ENCODE peak calls at places on chromosomes 5 and 9, in nine cellular contexts. O is transverse colon, I is upper lobe of left lung, L is GM23338, G is stomach, Z is sigmoid colon, M is vagina, U is H1, E is HCT116. C is an unnamed sample.

GRCh38 chr9:129138144-129138462 is 26.9 kb downstream of the PTPA start:
- DNase-seq in O (no peak), I (peak; percentile 42), L (no peak), G (no peak), Z (no peak), M (no peak), U (no peak), E (no peak), C (no peak)

GRCh38 chr9:92807757-92808725 is 43.4 kb upstream of the BICD2 start:
- DNase-seq in O (peak; percentile 11), I (peak; percentile 86), L (peak; percentile 57), G (no peak), Z (no peak), M (no peak), U (peak; percentile 60), E (no peak), C (no peak)

GRCh38 chr9:120412425-120412951 is 167.5 kb downstream of the CDK5RAP2 start:
- DNase-seq in O (no peak), I (no peak), L (peak; percentile 58), G (no peak), Z (no peak), M (no peak), U (peak; percentile 47), E (no peak), C (no peak)

GRCh38 chr5:116482394-116482793 is 92.2 kb downstream of the SEMA6A start:
- DNase-seq in O (no peak), I (no peak), L (no peak), G (no peak), Z (no peak), M (no peak), U (no peak), E (no peak), C (no peak)

GRCh38 chr9:121500165-121500478 is 478 bp upstream of the GGTA1 start:
- DNase-seq in O (no peak), I (no peak), L (peak; percentile 73), G (no peak), Z (no peak), M (no peak), U (no peak), E (no peak), C (no peak)

GRCh38 chr5:173772407-173773059 is 115.6 kb upstream of the CPEB4 start:
- DNase-seq in O (no peak), I (no peak), L (no peak), G (no peak), Z (no peak), M (no peak), U (no peak), E (no peak), C (no peak)

GRCh38 chr5:43066231-43066798 is 26.2 kb upstream of the ANXA2R start:
- DNase-seq in O (peak; percentile 85), I (peak; percentile 95), L (peak; percentile 84), G (peak; percentile 82), Z (peak; percentile 87), M (no peak), U (peak; percentile 82), E (peak; percentile 42), C (peak; percentile 54)

GRCh38 chr5:151223447-151224264 is at the start of gene CCDC69:
- DNase-seq in O (peak; percentile 81), I (peak; percentile 95), L (peak; percentile 88), G (peak; percentile 78), Z (peak; percentile 91), M (no peak), U (peak; percentile 85), E (peak; percentile 53), C (peak; percentile 49)

GRCh38 chr9:4114569-4115505 is 185.0 kb downstream of the GLIS3 start:
- DNase-seq in O (no peak), I (no peak), L (no peak), G (no peak), Z (no peak), M (no peak), U (no peak), E (no peak), C (no peak)

GRCh38 chr9:37464426-37465248 is 613 bp downstream of the ZBTB5 start:
- DNase-seq in O (peak; percentile 82), I (peak; percentile 92), L (peak; percentile 76), G (peak; percentile 72), Z (peak; percentile 91), M (no peak), U (peak; percentile 93), E (no peak), C (peak; percentile 74)

GRCh38 chr9:71684566-71684965 is 83.7 kb downstream of the CEMIP2 start:
- DNase-seq in O (no peak), I (no peak), L (no peak), G (no peak), Z (no peak), M (no peak), U (no peak), E (no peak), C (no peak)

DNA sequence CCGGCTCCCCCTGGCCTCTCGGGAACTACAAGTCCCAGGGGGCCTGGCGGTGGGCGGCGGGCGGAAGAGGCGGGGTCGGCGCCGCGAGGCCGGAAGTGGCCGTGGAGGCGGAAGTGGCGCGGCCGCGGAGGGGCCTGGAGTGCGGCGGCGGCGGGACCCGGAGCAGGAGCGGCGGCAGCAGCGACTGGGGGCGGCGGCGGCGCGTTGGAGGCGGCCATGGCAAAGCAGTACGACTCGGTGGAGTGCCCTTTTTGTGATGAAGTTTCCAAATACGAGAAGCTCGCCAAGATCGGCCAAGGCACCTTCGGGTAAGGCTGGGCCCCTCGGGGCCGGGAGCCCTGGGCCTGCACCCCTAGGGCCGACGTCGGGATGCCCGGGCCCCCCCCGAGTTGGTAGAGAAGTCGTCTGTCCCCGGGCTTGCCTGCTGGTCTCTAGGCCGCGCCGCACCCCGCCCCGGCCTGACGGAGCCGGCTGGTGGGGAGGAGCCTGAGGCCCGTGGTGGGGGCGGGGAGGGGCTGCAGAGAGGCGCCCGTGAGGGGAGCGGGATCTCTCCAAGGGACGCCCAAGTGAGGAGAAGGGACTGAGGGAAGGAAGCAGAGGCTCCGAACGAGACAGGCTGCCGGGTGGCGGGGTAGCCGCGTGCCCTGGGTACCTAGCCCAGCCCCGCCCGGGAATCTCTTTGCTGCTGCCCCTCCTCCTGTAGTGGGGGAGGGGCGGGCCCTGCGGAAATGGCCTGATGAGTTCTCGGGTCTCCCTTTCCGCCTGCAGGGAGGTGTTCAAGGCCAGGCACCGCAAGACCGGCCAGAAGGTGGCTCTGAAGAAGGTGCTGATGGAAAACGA is at the start of gene CDK9:
- DNase-seq in O (peak; percentile 94), I (peak; percentile 99), L (peak; percentile 94), G (peak; percentile 93), Z (peak; percentile 96), M (no peak), U (peak; percentile 93), E (peak; percentile 73), C (peak; percentile 89)
- TF ChIP-seq CTCF in O (no peak), I (no peak), L (peak; percentile 58), G (no peak), Z (no peak), M (no peak), U (no peak), E (no peak), C (no peak)

DNA sequence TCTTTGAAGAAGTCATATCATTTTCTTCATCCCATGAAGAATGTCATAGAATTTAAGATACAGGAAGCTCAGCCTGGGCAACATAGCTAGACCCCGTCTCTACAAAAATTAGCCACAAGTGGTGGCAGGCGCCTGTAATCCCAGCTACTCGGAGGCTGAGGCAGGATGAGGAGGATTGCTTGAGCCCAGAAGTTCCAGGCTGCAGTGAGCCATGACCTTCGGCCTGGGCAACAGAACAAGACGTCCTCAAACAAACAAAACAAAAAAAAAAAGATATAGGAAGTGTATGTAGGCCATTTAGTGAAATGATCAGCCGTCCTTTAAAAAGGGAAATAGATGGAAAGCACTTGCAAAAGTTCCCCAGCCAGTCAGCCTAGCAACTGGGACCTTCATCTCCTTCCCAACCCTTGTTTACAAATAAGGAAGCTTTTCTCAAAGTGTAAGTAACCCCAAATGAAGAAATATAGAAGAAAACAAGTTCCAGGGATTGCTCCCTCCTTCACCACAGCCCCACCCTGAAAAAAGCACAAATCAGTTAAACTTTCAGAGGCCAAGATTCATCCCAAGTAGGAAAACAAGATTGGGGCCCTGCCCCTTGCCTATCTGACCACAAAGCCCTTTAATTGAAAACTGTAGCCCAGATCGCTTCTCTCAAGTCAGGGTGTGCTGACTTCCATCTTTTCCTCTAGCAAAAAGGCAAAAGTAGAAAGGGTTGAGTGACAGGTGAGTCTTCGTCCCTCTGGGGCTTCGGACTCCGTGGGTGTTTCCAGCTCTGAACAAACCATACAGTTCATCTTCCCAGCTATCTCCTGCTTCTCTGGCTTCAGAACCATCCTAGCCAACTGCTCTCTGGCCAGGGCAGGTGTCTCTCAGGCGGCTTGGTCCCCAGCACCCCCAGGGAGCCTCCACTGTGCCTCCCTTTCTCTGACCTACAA is 1.2 kb downstream of the SLC31A2 start:
- DNase-seq in O (peak; percentile 32), I (no peak), L (no peak), G (no peak), Z (no peak), M (peak; percentile 52), U (no peak), E (no peak), C (no peak)
- H3K4me3 ChIP-seq in O (peak overlapping the region; percentile 98), I (peak overlapping the region; percentile 75), L (peak overlapping the region; percentile 86), G (peak overlapping the region; percentile 94), Z (peak overlapping the region; percentile 66), M (peak overlapping the region; percentile 95), U (peak overlapping the region; percentile 72), E (peak overlapping the region; percentile 83), C (peak overlapping the region; percentile 94)

GRCh38 chr9:5389109-5389732 is 48.5 kb downstream of the PLGRKT start:
- DNase-seq in O (no peak), I (no peak), L (no peak), G (no peak), Z (no peak), M (no peak), U (no peak), E (no peak), C (no peak)
- TF ChIP-seq POLR2AphosphoS5 in O (no peak), I (no peak), L (no peak), G (no peak), Z (no peak), M (no peak), U (no peak), E (no peak), C (no peak)

GRCh38 chr5:64632251-64632650 is 58.1 kb upstream of the SHISAL2B start:
- DNase-seq in O (no peak), I (no peak), L (peak; percentile 21), G (no peak), Z (no peak), M (no peak), U (no peak), E (no peak), C (no peak)

GRCh38 chr5:64635056-64635686 is 55.1 kb upstream of the SHISAL2B start:
- DNase-seq in O (no peak), I (no peak), L (peak; percentile 54), G (no peak), Z (no peak), M (no peak), U (no peak), E (peak; percentile 16), C (no peak)

GRCh38 chr5:64637144-64637543 is 53.2 kb upstream of the SHISAL2B start:
- DNase-seq in O (no peak), I (no peak), L (no peak), G (no peak), Z (no peak), M (no peak), U (no peak), E (no peak), C (no peak)

DNA sequence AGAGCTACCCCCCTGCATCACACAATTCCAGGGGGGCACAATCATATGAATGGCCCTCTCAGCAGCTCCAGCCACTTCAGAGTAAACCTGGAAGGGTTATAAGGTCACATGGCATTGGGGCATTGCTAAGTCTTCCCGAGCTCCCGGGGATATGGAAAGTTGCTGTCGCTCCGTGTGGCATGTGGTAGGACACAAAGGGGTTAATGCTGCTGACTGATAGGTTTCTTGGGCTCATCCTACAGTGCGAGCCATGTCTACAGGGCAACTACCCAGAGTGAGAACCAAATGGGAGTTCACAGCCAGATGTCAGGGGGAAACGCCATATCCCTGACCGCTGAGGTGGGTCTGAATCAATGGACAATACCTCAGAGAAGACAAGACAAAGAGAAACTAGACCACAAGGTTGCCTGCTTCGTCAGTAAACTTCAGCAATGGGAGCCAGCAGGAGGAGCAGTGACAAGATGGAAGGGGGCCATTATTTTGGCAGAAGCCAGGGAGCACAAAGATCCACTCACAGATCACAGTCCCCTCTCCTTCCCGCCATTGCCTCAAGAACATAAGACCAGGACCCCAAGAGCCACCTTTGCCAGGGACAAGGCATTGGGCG is 52.4 kb upstream of the SHISAL2B start:
- DNase-seq in O (no peak), I (no peak), L (peak; percentile 46), G (no peak), Z (no peak), M (no peak), U (no peak), E (no peak), C (no peak)
- TF ChIP-seq CTCF in O (no peak), I (no peak), L (peak; percentile 69), G (no peak), Z (no peak), M (no peak), U (peak; percentile 35), E (no peak), C (no peak)